ENCODE peak calls at places on chromosome X, in nine cellular contexts. One of them, this sample, is unnamed.

GRCh38 chrX:3262906-3263305 is 83.5 kb downstream of the MXRA5 start:
- DNase-seq in brain microvascular endothelial cell: peak
- DNase-seq in iPS DF 6.9: no peak
- DNase-seq in caudate nucleus: no peak
- DNase-seq in pancreas: no peak
- DNase-seq in kidney: no peak
- DNase-seq in lower lobe of right lung: no peak
- DNase-seq in MM.1S: no peak
- DNase-seq in esophagus squamous epithelium: no peak
- DNase-seq in this sample: peak

GRCh38 chrX:155871934-155872333 is 9.2 kb upstream of the VAMP7 start:
- DNase-seq in brain microvascular endothelial cell: no peak
- DNase-seq in iPS DF 6.9: no peak
- DNase-seq in caudate nucleus: no peak
- DNase-seq in pancreas: no peak
- DNase-seq in kidney: no peak
- DNase-seq in lower lobe of right lung: no peak
- DNase-seq in MM.1S: no peak
- DNase-seq in esophagus squamous epithelium: no peak
- DNase-seq in this sample: no peak

GRCh38 chrX:74325130-74326059 is 21.4 kb downstream of the ZCCHC13 start:
- DNase-seq in brain microvascular endothelial cell: no peak
- DNase-seq in iPS DF 6.9: peak
- DNase-seq in caudate nucleus: peak
- DNase-seq in pancreas: no peak
- DNase-seq in kidney: no peak
- DNase-seq in lower lobe of right lung: no peak
- DNase-seq in MM.1S: no peak
- DNase-seq in esophagus squamous epithelium: no peak
- DNase-seq in this sample: no peak

GRCh38 chrX:123013141-123013540 is 170.9 kb upstream of the GRIA3 start:
- DNase-seq in brain microvascular endothelial cell: no peak
- DNase-seq in iPS DF 6.9: no peak
- DNase-seq in caudate nucleus: no peak
- DNase-seq in pancreas: no peak
- DNase-seq in kidney: no peak
- DNase-seq in lower lobe of right lung: no peak
- DNase-seq in MM.1S: no peak
- DNase-seq in esophagus squamous epithelium: no peak
- DNase-seq in this sample: no peak

GRCh38 chrX:38347136-38347535 is 5.3 kb upstream of the OTC start:
- DNase-seq in brain microvascular endothelial cell: peak
- DNase-seq in iPS DF 6.9: no peak
- DNase-seq in caudate nucleus: no peak
- DNase-seq in pancreas: no peak
- DNase-seq in kidney: no peak
- DNase-seq in lower lobe of right lung: no peak
- DNase-seq in MM.1S: no peak
- DNase-seq in esophagus squamous epithelium: no peak
- DNase-seq in this sample: no peak

GRCh38 chrX:56759736-56760409 is 30.8 kb downstream of the NBDY start:
- DNase-seq in brain microvascular endothelial cell: no peak
- DNase-seq in iPS DF 6.9: no peak
- DNase-seq in caudate nucleus: no peak
- DNase-seq in pancreas: peak
- DNase-seq in kidney: peak
- DNase-seq in lower lobe of right lung: no peak
- DNase-seq in MM.1S: peak
- DNase-seq in esophagus squamous epithelium: no peak
- DNase-seq in this sample: no peak

GRCh38 chrX:78375894-78376293 is 48.5 kb upstream of the CYSLTR1 start:
- DNase-seq in brain microvascular endothelial cell: no peak
- DNase-seq in iPS DF 6.9: no peak
- DNase-seq in caudate nucleus: no peak
- DNase-seq in pancreas: no peak
- DNase-seq in kidney: no peak
- DNase-seq in lower lobe of right lung: no peak
- DNase-seq in MM.1S: peak
- DNase-seq in esophagus squamous epithelium: no peak
- DNase-seq in this sample: no peak

GRCh38 chrX:38220024-38220935 is at the start of gene SRPX:
- DNase-seq in brain microvascular endothelial cell: no peak
- DNase-seq in iPS DF 6.9: no peak
- DNase-seq in caudate nucleus: no peak
- DNase-seq in pancreas: peak
- DNase-seq in kidney: peak
- DNase-seq in lower lobe of right lung: peak
- DNase-seq in MM.1S: peak
- DNase-seq in esophagus squamous epithelium: no peak
- DNase-seq in this sample: no peak

GRCh38 chrX:67721321-67721720 is 177.5 kb downstream of the AR start:
- DNase-seq in brain microvascular endothelial cell: no peak
- DNase-seq in iPS DF 6.9: no peak
- DNase-seq in caudate nucleus: no peak
- DNase-seq in pancreas: no peak
- DNase-seq in kidney: no peak
- DNase-seq in lower lobe of right lung: no peak
- DNase-seq in MM.1S: no peak
- DNase-seq in esophagus squamous epithelium: no peak
- DNase-seq in this sample: no peak

GRCh38 chrX:108704839-108705238 is 31.5 kb downstream of the IRS4 start:
- DNase-seq in brain microvascular endothelial cell: no peak
- DNase-seq in iPS DF 6.9: no peak
- DNase-seq in caudate nucleus: no peak
- DNase-seq in pancreas: no peak
- DNase-seq in kidney: no peak
- DNase-seq in lower lobe of right lung: no peak
- DNase-seq in MM.1S: no peak
- DNase-seq in esophagus squamous epithelium: no peak
- DNase-seq in this sample: no peak

GRCh38 chrX:122512561-122513072 is 671.5 kb upstream of the GRIA3 start:
- DNase-seq in brain microvascular endothelial cell: no peak
- DNase-seq in iPS DF 6.9: no peak
- DNase-seq in caudate nucleus: no peak
- DNase-seq in pancreas: no peak
- DNase-seq in kidney: no peak
- DNase-seq in lower lobe of right lung: no peak
- DNase-seq in MM.1S: no peak
- DNase-seq in esophagus squamous epithelium: no peak
- DNase-seq in this sample: no peak

GRCh38 chrX:23403849-23404248 is 69.2 kb downstream of the PTCHD1 start:
- DNase-seq in brain microvascular endothelial cell: no peak
- DNase-seq in iPS DF 6.9: no peak
- DNase-seq in caudate nucleus: no peak
- DNase-seq in pancreas: no peak
- DNase-seq in kidney: no peak
- DNase-seq in lower lobe of right lung: no peak
- DNase-seq in MM.1S: no peak
- DNase-seq in esophagus squamous epithelium: no peak
- DNase-seq in this sample: no peak

GRCh38 chrX:155966876-155967275 is 30.6 kb upstream of the IL9R start:
- DNase-seq in brain microvascular endothelial cell: no peak
- DNase-seq in iPS DF 6.9: no peak
- DNase-seq in caudate nucleus: no peak
- DNase-seq in pancreas: no peak
- DNase-seq in kidney: no peak
- DNase-seq in lower lobe of right lung: no peak
- DNase-seq in MM.1S: no peak
- DNase-seq in esophagus squamous epithelium: no peak
- DNase-seq in this sample: no peak

GRCh38 chrX:153635788-153636668 is 11.0 kb upstream of the DUSP9 start:
- DNase-seq in brain microvascular endothelial cell: no peak
- DNase-seq in iPS DF 6.9: peak
- DNase-seq in caudate nucleus: no peak
- DNase-seq in pancreas: peak
- DNase-seq in kidney: peak
- DNase-seq in lower lobe of right lung: no peak
- DNase-seq in MM.1S: peak
- DNase-seq in esophagus squamous epithelium: no peak
- DNase-seq in this sample: no peak

GRCh38 chrX:153921511-153922285 is 4.4 kb downstream of the ARHGAP4 start:
- DNase-seq in brain microvascular endothelial cell: no peak
- DNase-seq in iPS DF 6.9: no peak
- DNase-seq in caudate nucleus: no peak
- DNase-seq in pancreas: no peak
- DNase-seq in kidney: peak
- DNase-seq in lower lobe of right lung: peak
- DNase-seq in MM.1S: no peak
- DNase-seq in esophagus squamous epithelium: no peak
- DNase-seq in this sample: no peak

GRCh38 chrX:23246001-23246400 is 88.6 kb upstream of the PTCHD1 start:
- DNase-seq in brain microvascular endothelial cell: peak
- DNase-seq in iPS DF 6.9: no peak
- DNase-seq in caudate nucleus: no peak
- DNase-seq in pancreas: no peak
- DNase-seq in kidney: no peak
- DNase-seq in lower lobe of right lung: no peak
- DNase-seq in MM.1S: no peak
- DNase-seq in esophagus squamous epithelium: no peak
- DNase-seq in this sample: no peak

GRCh38 chrX:137031517-137032377 is 2.0 kb downstream of the GPR101 start:
- DNase-seq in brain microvascular endothelial cell: peak
- DNase-seq in iPS DF 6.9: no peak
- DNase-seq in caudate nucleus: peak
- DNase-seq in pancreas: no peak
- DNase-seq in kidney: no peak
- DNase-seq in lower lobe of right lung: no peak
- DNase-seq in MM.1S: peak
- DNase-seq in esophagus squamous epithelium: no peak
- DNase-seq in this sample: no peak

GRCh38 chrX:128759745-128760144 is 707.5 kb upstream of the ACTRT1 start:
- DNase-seq in brain microvascular endothelial cell: peak
- DNase-seq in iPS DF 6.9: no peak
- DNase-seq in caudate nucleus: no peak
- DNase-seq in pancreas: no peak
- DNase-seq in kidney: no peak
- DNase-seq in lower lobe of right lung: no peak
- DNase-seq in MM.1S: no peak
- DNase-seq in esophagus squamous epithelium: no peak
- DNase-seq in this sample: no peak

GRCh38 chrX:128759177-128759576 is 707.0 kb upstream of the ACTRT1 start:
- DNase-seq in brain microvascular endothelial cell: no peak
- DNase-seq in iPS DF 6.9: no peak
- DNase-seq in caudate nucleus: no peak
- DNase-seq in pancreas: no peak
- DNase-seq in kidney: no peak
- DNase-seq in lower lobe of right lung: no peak
- DNase-seq in MM.1S: no peak
- DNase-seq in esophagus squamous epithelium: no peak
- DNase-seq in this sample: no peak

DNA sequence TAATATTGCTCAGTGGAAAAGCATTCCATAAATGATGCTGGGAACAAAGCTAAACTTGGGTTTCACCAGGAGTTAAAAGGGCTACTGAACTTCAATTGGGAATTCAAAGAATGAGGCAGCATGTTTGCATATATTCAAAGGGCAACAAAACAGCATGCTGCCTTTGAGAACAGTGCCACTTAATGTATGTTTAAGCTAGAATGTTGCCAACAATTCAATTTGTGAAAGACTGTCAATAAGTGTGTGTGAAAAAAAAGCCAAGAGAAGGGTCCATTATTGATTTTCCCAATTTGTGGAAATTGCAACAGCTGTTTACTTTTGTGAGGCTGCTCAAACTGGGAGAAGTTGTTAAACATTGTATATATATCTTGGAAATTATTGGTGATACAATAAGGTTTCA is 701.9 kb upstream of the ACTRT1 start:
- DNase-seq in brain microvascular endothelial cell: no peak
- DNase-seq in iPS DF 6.9: no peak
- DNase-seq in caudate nucleus: no peak
- DNase-seq in pancreas: no peak
- DNase-seq in kidney: no peak
- DNase-seq in lower lobe of right lung: no peak
- DNase-seq in MM.1S: no peak
- DNase-seq in esophagus squamous epithelium: no peak
- DNase-seq in this sample: no peak
- H3K27ac ChIP-seq in brain microvascular endothelial cell: no peak
- H3K27ac ChIP-seq in iPS DF 6.9: no peak
- H3K27ac ChIP-seq in caudate nucleus: no peak
- H3K27ac ChIP-seq in pancreas: no peak
- H3K27ac ChIP-seq in kidney: no peak
- H3K27ac ChIP-seq in lower lobe of right lung: no peak
- H3K27ac ChIP-seq in MM.1S: no peak
- H3K27ac ChIP-seq in esophagus squamous epithelium: no peak
- H3K27ac ChIP-seq in this sample: no peak

DNA sequence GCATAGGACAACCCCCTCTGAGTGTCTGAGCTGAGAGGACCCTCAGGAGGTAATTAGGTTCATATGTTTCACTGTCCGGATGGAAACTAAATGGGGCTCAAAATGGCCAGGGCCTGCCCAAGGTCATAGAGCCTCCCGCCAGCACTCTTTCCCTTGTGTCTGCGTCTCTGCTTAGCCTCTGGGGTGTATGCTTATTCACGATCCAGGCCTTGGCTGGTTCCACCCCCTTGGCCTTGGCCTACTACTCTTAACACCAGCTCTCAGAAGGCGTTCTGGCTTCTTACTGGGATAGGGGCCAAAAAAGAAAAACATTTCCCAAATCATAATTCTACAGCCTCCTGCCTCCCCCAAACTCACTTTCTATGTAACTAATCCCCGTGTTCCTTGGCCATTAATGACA is 68.8 kb downstream of the RTL5 start:
- DNase-seq in brain microvascular endothelial cell: no peak
- DNase-seq in iPS DF 6.9: no peak
- DNase-seq in caudate nucleus: no peak
- DNase-seq in pancreas: no peak
- DNase-seq in kidney: no peak
- DNase-seq in lower lobe of right lung: no peak
- DNase-seq in MM.1S: no peak
- DNase-seq in esophagus squamous epithelium: no peak
- DNase-seq in this sample: no peak
- H3K27ac ChIP-seq in brain microvascular endothelial cell: no peak
- H3K27ac ChIP-seq in iPS DF 6.9: no peak
- H3K27ac ChIP-seq in caudate nucleus: no peak
- H3K27ac ChIP-seq in pancreas: no peak
- H3K27ac ChIP-seq in kidney: no peak
- H3K27ac ChIP-seq in lower lobe of right lung: no peak
- H3K27ac ChIP-seq in MM.1S: no peak
- H3K27ac ChIP-seq in esophagus squamous epithelium: peak
- H3K27ac ChIP-seq in this sample: no peak

GRCh38 chrX:82224961-82225360 is 1023.1 kb downstream of the SH3BGRL start:
- DNase-seq in brain microvascular endothelial cell: no peak
- DNase-seq in iPS DF 6.9: no peak
- DNase-seq in caudate nucleus: no peak
- DNase-seq in pancreas: no peak
- DNase-seq in kidney: no peak
- DNase-seq in lower lobe of right lung: no peak
- DNase-seq in MM.1S: peak
- DNase-seq in esophagus squamous epithelium: no peak
- DNase-seq in this sample: no peak
- H3K27ac ChIP-seq in brain microvascular endothelial cell: no peak
- H3K27ac ChIP-seq in iPS DF 6.9: no peak
- H3K27ac ChIP-seq in caudate nucleus: no peak
- H3K27ac ChIP-seq in pancreas: no peak
- H3K27ac ChIP-seq in kidney: no peak
- H3K27ac ChIP-seq in lower lobe of right lung: no peak
- H3K27ac ChIP-seq in MM.1S: no peak
- H3K27ac ChIP-seq in esophagus squamous epithelium: no peak
- H3K27ac ChIP-seq in this sample: no peak

DNA sequence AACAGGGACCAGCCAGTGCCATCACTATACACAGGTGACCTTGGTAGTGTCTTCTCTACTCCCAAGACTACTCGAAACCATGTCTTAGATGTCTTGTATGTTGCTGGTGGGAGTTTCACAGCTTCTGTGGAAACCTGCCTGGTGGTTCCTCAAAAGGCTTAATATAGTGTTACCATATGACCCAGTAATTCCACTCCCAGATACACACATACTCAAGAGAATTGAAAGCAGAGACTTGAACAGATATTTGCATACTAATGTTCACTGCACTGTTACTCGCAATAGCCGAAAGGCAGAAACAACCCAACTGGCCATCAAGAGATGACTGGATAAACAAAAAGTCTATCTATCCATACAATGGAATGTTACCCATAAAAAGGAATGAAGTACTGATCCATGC is 3.1 kb downstream of the TFDP3 start:
- DNase-seq in brain microvascular endothelial cell: no peak
- DNase-seq in iPS DF 6.9: no peak
- DNase-seq in caudate nucleus: no peak
- DNase-seq in pancreas: no peak
- DNase-seq in kidney: no peak
- DNase-seq in lower lobe of right lung: no peak
- DNase-seq in MM.1S: peak
- DNase-seq in esophagus squamous epithelium: no peak
- DNase-seq in this sample: no peak
- H3K27ac ChIP-seq in brain microvascular endothelial cell: no peak
- H3K27ac ChIP-seq in iPS DF 6.9: no peak
- H3K27ac ChIP-seq in caudate nucleus: no peak
- H3K27ac ChIP-seq in pancreas: no peak
- H3K27ac ChIP-seq in kidney: no peak
- H3K27ac ChIP-seq in lower lobe of right lung: no peak
- H3K27ac ChIP-seq in MM.1S: no peak
- H3K27ac ChIP-seq in esophagus squamous epithelium: no peak
- H3K27ac ChIP-seq in this sample: no peak

This sample was measured in thoracic aorta.